ENCODE peak calls at places on chromosomes 12 and 14, in six cellular contexts. W is stimulated activated CD4-positive, alpha-beta T cell treated with anti-CD3 and anti-CD28 coated beads, Interleukin-15, amount 100 ng/mL, for 1 hour; D is Right ventricle myocardium inferior; T is thoracic aorta; R is activated T-cell treated with anti-CD3 and anti-CD28 coated beads for 48 hours; S is HL-60. H is an unnamed sample.

GRCh38 chr12:4432878-4433820 is 12.5 kb downstream of the FGF6 start:
- DNase-seq in W (no peak), S (no peak), T (no peak), R (no peak), D (no peak), H (no peak)

GRCh38 chr14:31122921-31123320 is 84.7 kb downstream of the HECTD1 start:
- DNase-seq in S (no peak), W (no peak), D (no peak), R (no peak), T (no peak), H (no peak)

GRCh38 chr12:108644743-108645120 is 11.0 kb upstream of the SELPLG start:
- DNase-seq in D (no peak), R (no peak), S (no peak), T (no peak), W (no peak), H (no peak)

GRCh38 chr12:25252946-25253345 is 2.2 kb upstream of the KRAS start:
- DNase-seq in T (no peak), S (no peak), D (no peak), R (no peak), W (no peak), H (no peak)

GRCh38 chr14:49971156-49972141 is 78.6 kb downstream of the ARF6 start:
- DNase-seq in T (no peak), R (peak; percentile 50), S (peak; percentile 27), D (no peak), W (no peak), H (no peak)

GRCh38 chr14:71183856-71184255 is 276.6 kb downstream of the PCNX1 start:
- DNase-seq in D (no peak), W (no peak), R (no peak), T (no peak), S (no peak), H (no peak)

GRCh38 chr12:59396519-59396918 is 199.3 kb upstream of the SLC16A7 start:
- DNase-seq in S (no peak), R (no peak), W (no peak), D (no peak), T (no peak), H (no peak)

GRCh38 chr14:61652526-61653262 is 42.6 kb upstream of the HIF1A start:
- DNase-seq in W (no peak), R (no peak), D (no peak), S (no peak), T (no peak), H (no peak)

GRCh38 chr12:85273411-85274075 is 6.5 kb upstream of the ALX1 start:
- DNase-seq in W (no peak), D (no peak), T (no peak), S (no peak), R (no peak), H (no peak)

GRCh38 chr14:32576088-32576795 is 247.1 kb downstream of the AKAP6 start:
- DNase-seq in W (no peak), S (peak; percentile 17), R (no peak), T (no peak), D (no peak), H (peak; percentile 2)

GRCh38 chr12:108806921-108807320 is 50.5 kb downstream of the SSH1 start:
- DNase-seq in D (no peak), T (no peak), S (no peak), W (no peak), R (no peak), H (no peak)

GRCh38 chr14:104697892-104698583 is 8.6 kb downstream of the INF2 start:
- DNase-seq in T (no peak), W (no peak), D (no peak), S (no peak), R (no peak), H (no peak)

GRCh38 chr12:31118347-31118830 is 44.7 kb downstream of the DDX11 start:
- DNase-seq in S (no peak), R (no peak), D (peak; percentile 64), T (no peak), W (no peak), H (peak; percentile 2)

GRCh38 chr14:76083796-76084195 is 67.9 kb upstream of the GPATCH2L start:
- DNase-seq in T (no peak), S (no peak), R (no peak), W (no peak), D (no peak), H (no peak)

GRCh38 chr12:34393086-34393820 is 371.0 kb downstream of the ALG10 start:
- DNase-seq in W (no peak), S (no peak), T (no peak), D (peak; percentile 62), R (no peak), H (no peak)

GRCh38 chr12:90261283-90261682 is 552.6 kb upstream of the ATP2B1 start:
- DNase-seq in S (no peak), R (no peak), D (no peak), T (no peak), W (no peak), H (no peak)

GRCh38 chr14:105388976-105389375 is 9.4 kb upstream of the TEX22 start:
- DNase-seq in D (no peak), S (no peak), R (no peak), W (no peak), T (no peak), H (no peak)

GRCh38 chr14:65639216-65639615 is 226.7 kb downstream of the FUT8 start:
- DNase-seq in D (no peak), T (no peak), W (no peak), R (no peak), S (no peak), H (no peak)

GRCh38 chr12:86104087-86104486 is 152.1 kb downstream of the MGAT4C start:
- DNase-seq in S (no peak), R (no peak), W (no peak), D (no peak), T (no peak), H (no peak)

GRCh38 chr12:88957358-88957757 is 377.1 kb upstream of the KITLG start:
- DNase-seq in W (no peak), D (no peak), T (no peak), S (no peak), R (no peak), H (no peak)

GRCh38 chr14:30252800-30253425 is 306.0 kb upstream of the G2E3 start:
- DNase-seq in T (no peak), R (no peak), S (no peak), W (no peak), D (no peak), H (no peak)

GRCh38 chr12:11812558-11813421 is 163.3 kb downstream of the ETV6 start:
- DNase-seq in S (no peak), D (no peak), R (no peak), W (no peak), T (no peak), H (no peak)

GRCh38 chr14:87409401-87409800 is 583.6 kb downstream of the GALC start:
- DNase-seq in D (no peak), R (no peak), W (no peak), T (no peak), S (no peak), H (no peak)

GRCh38 chr12:117408161-117408791 is 46.9 kb upstream of the NOS1 start:
- DNase-seq in T (no peak), W (no peak), D (no peak), S (no peak), R (no peak), H (no peak)

GRCh38 chr12:130932061-130932650 is 21.6 kb upstream of the ADGRD1 start:
- DNase-seq in D (no peak), T (no peak), S (no peak), R (no peak), W (no peak), H (no peak)

GRCh38 chr14:70094631-70095030 is 94.1 kb downstream of the SLC8A3 start:
- DNase-seq in S (no peak), T (no peak), R (no peak), W (no peak), D (no peak), H (no peak)